ENCODE peak calls at places on chromosome 3, in six cellular contexts. One of them, this sample, is unnamed.

GRCh38 chr3:37770938-37771918 is 90.5 kb upstream of the CTDSPL start:
- DNase-seq in IMR-90: no peak
- DNase-seq in H9: no peak
- DNase-seq in trophoblast cell: no peak
- DNase-seq in H1: no peak
- DNase-seq in mesenchymal stem cell: no peak
- DNase-seq in this sample: no peak

GRCh38 chr3:11335056-11335608 is 62.9 kb downstream of the ATG7 start:
- DNase-seq in IMR-90: peak
- DNase-seq in H9: no peak
- DNase-seq in trophoblast cell: peak
- DNase-seq in H1: no peak
- DNase-seq in mesenchymal stem cell: peak
- DNase-seq in this sample: peak

GRCh38 chr3:72437666-72438065 is 410.6 kb downstream of the SHQ1 start:
- DNase-seq in IMR-90: no peak
- DNase-seq in H9: no peak
- DNase-seq in trophoblast cell: no peak
- DNase-seq in H1: no peak
- DNase-seq in mesenchymal stem cell: no peak
- DNase-seq in this sample: no peak

GRCh38 chr3:25648107-25648535 is 16.6 kb downstream of the TOP2B start:
- DNase-seq in IMR-90: peak
- DNase-seq in H9: peak
- DNase-seq in trophoblast cell: peak
- DNase-seq in H1: peak
- DNase-seq in mesenchymal stem cell: peak
- DNase-seq in this sample: peak

GRCh38 chr3:157408499-157409149 is 28.0 kb upstream of the PTX3 start:
- DNase-seq in IMR-90: no peak
- DNase-seq in H9: no peak
- DNase-seq in trophoblast cell: peak
- DNase-seq in H1: no peak
- DNase-seq in mesenchymal stem cell: no peak
- DNase-seq in this sample: no peak

GRCh38 chr3:100106531-100107155 is 7.7 kb downstream of the FILIP1L start:
- DNase-seq in IMR-90: peak
- DNase-seq in H9: no peak
- DNase-seq in trophoblast cell: peak
- DNase-seq in H1: no peak
- DNase-seq in mesenchymal stem cell: peak
- DNase-seq in this sample: no peak

GRCh38 chr3:29186982-29187718 is 93.7 kb upstream of the RBMS3 start:
- DNase-seq in IMR-90: peak
- DNase-seq in H9: no peak
- DNase-seq in trophoblast cell: peak
- DNase-seq in H1: no peak
- DNase-seq in mesenchymal stem cell: peak
- DNase-seq in this sample: no peak

GRCh38 chr3:100869787-100870186 is 123.4 kb downstream of the ABI3BP start:
- DNase-seq in IMR-90: peak
- DNase-seq in H9: no peak
- DNase-seq in trophoblast cell: no peak
- DNase-seq in H1: no peak
- DNase-seq in mesenchymal stem cell: no peak
- DNase-seq in this sample: no peak

GRCh38 chr3:79521221-79521848 is 246.5 kb downstream of the ROBO1 start:
- DNase-seq in IMR-90: peak
- DNase-seq in H9: no peak
- DNase-seq in trophoblast cell: peak
- DNase-seq in H1: no peak
- DNase-seq in mesenchymal stem cell: peak
- DNase-seq in this sample: peak

GRCh38 chr3:51934991-51935885 is 6.5 kb downstream of the RRP9 start:
- DNase-seq in IMR-90: no peak
- DNase-seq in H9: no peak
- DNase-seq in trophoblast cell: no peak
- DNase-seq in H1: no peak
- DNase-seq in mesenchymal stem cell: no peak
- DNase-seq in this sample: no peak

GRCh38 chr3:161291191-161291901 is 70.2 kb downstream of the NMD3 start:
- DNase-seq in IMR-90: no peak
- DNase-seq in H9: no peak
- DNase-seq in trophoblast cell: no peak
- DNase-seq in H1: no peak
- DNase-seq in mesenchymal stem cell: no peak
- DNase-seq in this sample: no peak

GRCh38 chr3:81692766-81693165 is 68.7 kb downstream of the GBE1 start:
- DNase-seq in IMR-90: no peak
- DNase-seq in H9: no peak
- DNase-seq in trophoblast cell: no peak
- DNase-seq in H1: no peak
- DNase-seq in mesenchymal stem cell: no peak
- DNase-seq in this sample: no peak

GRCh38 chr3:54122046-54122801 is at the start of gene CACNA2D3:
- DNase-seq in IMR-90: no peak
- DNase-seq in H9: peak
- DNase-seq in trophoblast cell: peak
- DNase-seq in H1: no peak
- DNase-seq in mesenchymal stem cell: no peak
- DNase-seq in this sample: no peak

GRCh38 chr3:164190566-164190965 is 887.7 kb downstream of the SI start:
- DNase-seq in IMR-90: no peak
- DNase-seq in H9: no peak
- DNase-seq in trophoblast cell: no peak
- DNase-seq in H1: no peak
- DNase-seq in mesenchymal stem cell: no peak
- DNase-seq in this sample: no peak

GRCh38 chr3:177916461-177916860 is 619.8 kb upstream of the KCNMB2 start:
- DNase-seq in IMR-90: no peak
- DNase-seq in H9: no peak
- DNase-seq in trophoblast cell: no peak
- DNase-seq in H1: no peak
- DNase-seq in mesenchymal stem cell: no peak
- DNase-seq in this sample: no peak

GRCh38 chr3:134874737-134875413 is 79.8 kb downstream of the EPHB1 start:
- DNase-seq in IMR-90: no peak
- DNase-seq in H9: no peak
- DNase-seq in trophoblast cell: no peak
- DNase-seq in H1: no peak
- DNase-seq in mesenchymal stem cell: no peak
- DNase-seq in this sample: no peak

GRCh38 chr3:197171481-197172067 is 126.8 kb downstream of the DLG1 start:
- DNase-seq in IMR-90: peak
- DNase-seq in H9: no peak
- DNase-seq in trophoblast cell: no peak
- DNase-seq in H1: no peak
- DNase-seq in mesenchymal stem cell: peak
- DNase-seq in this sample: no peak

GRCh38 chr3:76776927-76777326 is 263.0 kb upstream of the ROBO2 start:
- DNase-seq in IMR-90: no peak
- DNase-seq in H9: no peak
- DNase-seq in trophoblast cell: no peak
- DNase-seq in H1: no peak
- DNase-seq in mesenchymal stem cell: no peak
- DNase-seq in this sample: no peak

GRCh38 chr3:54758461-54758860 is 169.4 kb downstream of the LRTM1 start:
- DNase-seq in IMR-90: no peak
- DNase-seq in H9: no peak
- DNase-seq in trophoblast cell: no peak
- DNase-seq in H1: no peak
- DNase-seq in mesenchymal stem cell: no peak
- DNase-seq in this sample: no peak

GRCh38 chr3:151328298-151329036 is 882 bp downstream of the P2RY13 start:
- DNase-seq in IMR-90: no peak
- DNase-seq in H9: no peak
- DNase-seq in trophoblast cell: no peak
- DNase-seq in H1: no peak
- DNase-seq in mesenchymal stem cell: no peak
- DNase-seq in this sample: no peak

GRCh38 chr3:169660709-169661566 is 2.6 kb downstream of the MECOM start:
- DNase-seq in IMR-90: peak
- DNase-seq in H9: no peak
- DNase-seq in trophoblast cell: peak
- DNase-seq in H1: no peak
- DNase-seq in mesenchymal stem cell: peak
- DNase-seq in this sample: peak

GRCh38 chr3:129606522-129607390 is at the start of gene PLXND1:
- DNase-seq in IMR-90: peak
- DNase-seq in H9: peak
- DNase-seq in trophoblast cell: peak
- DNase-seq in H1: no peak
- DNase-seq in mesenchymal stem cell: peak
- DNase-seq in this sample: no peak

GRCh38 chr3:39191103-39191502 is 1.3 kb downstream of the XIRP1 start:
- DNase-seq in IMR-90: no peak
- DNase-seq in H9: peak
- DNase-seq in trophoblast cell: no peak
- DNase-seq in H1: no peak
- DNase-seq in mesenchymal stem cell: no peak
- DNase-seq in this sample: no peak

GRCh38 chr3:16881896-16882645 is 2.7 kb upstream of the PLCL2 start:
- DNase-seq in IMR-90: no peak
- DNase-seq in H9: no peak
- DNase-seq in trophoblast cell: no peak
- DNase-seq in H1: no peak
- DNase-seq in mesenchymal stem cell: no peak
- DNase-seq in this sample: no peak

GRCh38 chr3:64299206-64299605 is 73.9 kb upstream of the PRICKLE2 start:
- DNase-seq in IMR-90: peak
- DNase-seq in H9: no peak
- DNase-seq in trophoblast cell: no peak
- DNase-seq in H1: no peak
- DNase-seq in mesenchymal stem cell: peak
- DNase-seq in this sample: no peak

GRCh38 chr3:119221779-119222320 is 18.8 kb downstream of the B4GALT4 start:
- DNase-seq in IMR-90: peak
- DNase-seq in H9: no peak
- DNase-seq in trophoblast cell: peak
- DNase-seq in H1: no peak
- DNase-seq in mesenchymal stem cell: no peak
- DNase-seq in this sample: no peak
- H4K91ac ChIP-seq in IMR-90: no peak
- H4K91ac ChIP-seq in H9: no peak
- H4K91ac ChIP-seq in trophoblast cell: no peak
- H4K91ac ChIP-seq in H1: no peak
- H4K91ac ChIP-seq in mesenchymal stem cell: no peak
- H4K91ac ChIP-seq in this sample: no peak

GRCh38 chr3:189868061-189868460 is 236.9 kb downstream of the TP63 start:
- DNase-seq in IMR-90: no peak
- DNase-seq in H9: no peak
- DNase-seq in trophoblast cell: peak
- DNase-seq in H1: no peak
- DNase-seq in mesenchymal stem cell: no peak
- DNase-seq in this sample: no peak
- H4K91ac ChIP-seq in IMR-90: no peak
- H4K91ac ChIP-seq in H9: no peak
- H4K91ac ChIP-seq in trophoblast cell: no peak
- H4K91ac ChIP-seq in H1: no peak
- H4K91ac ChIP-seq in mesenchymal stem cell: no peak
- H4K91ac ChIP-seq in this sample: no peak

GRCh38 chr3:186605078-186605477 is 7.8 kb upstream of the AHSG start:
- DNase-seq in IMR-90: no peak
- DNase-seq in H9: no peak
- DNase-seq in trophoblast cell: no peak
- DNase-seq in H1: no peak
- DNase-seq in mesenchymal stem cell: no peak
- DNase-seq in this sample: no peak

GRCh38 chr3:186609247-186609868 is 3.5 kb upstream of the AHSG start:
- DNase-seq in IMR-90: no peak
- DNase-seq in H9: no peak
- DNase-seq in trophoblast cell: peak
- DNase-seq in H1: no peak
- DNase-seq in mesenchymal stem cell: no peak
- DNase-seq in this sample: no peak

GRCh38 chr3:186605561-186606545 is 7.0 kb upstream of the AHSG start:
- DNase-seq in IMR-90: no peak
- DNase-seq in H9: no peak
- DNase-seq in trophoblast cell: no peak
- DNase-seq in H1: no peak
- DNase-seq in mesenchymal stem cell: no peak
- DNase-seq in this sample: no peak

GRCh38 chr3:186612065-186612464 is 795 bp upstream of the AHSG start:
- DNase-seq in IMR-90: no peak
- DNase-seq in H9: no peak
- DNase-seq in trophoblast cell: no peak
- DNase-seq in H1: no peak
- DNase-seq in mesenchymal stem cell: no peak
- DNase-seq in this sample: no peak

DNA sequence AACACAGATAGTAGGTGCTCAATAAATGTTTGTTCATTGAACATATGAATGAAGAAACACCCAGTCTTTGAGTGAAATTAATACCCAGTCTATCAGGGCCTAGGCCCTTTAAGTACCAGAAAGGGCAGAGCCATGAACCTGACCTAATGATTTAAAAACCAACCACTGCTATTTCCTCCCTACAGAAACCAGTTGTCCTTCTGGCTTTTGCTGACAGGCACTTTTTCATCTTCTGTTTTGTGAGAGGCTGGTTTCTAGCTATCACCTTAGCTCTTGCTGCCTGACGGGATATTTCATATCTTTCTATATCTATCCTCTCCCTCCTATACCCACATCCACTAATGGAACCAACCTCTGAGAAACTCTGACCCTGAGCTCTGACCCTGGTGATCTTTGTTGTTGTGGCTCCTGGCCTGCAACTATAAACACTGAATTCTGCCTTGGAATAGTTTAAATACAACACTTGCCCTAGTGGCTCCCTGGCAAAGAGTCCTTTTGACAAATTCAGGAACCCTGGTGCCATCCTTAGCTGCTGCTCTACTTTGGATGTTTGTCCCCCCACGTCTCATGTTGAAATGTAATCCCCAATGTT is 4.1 kb upstream of the AHSG start:
- DNase-seq in IMR-90: no peak
- DNase-seq in H9: no peak
- DNase-seq in trophoblast cell: no peak
- DNase-seq in H1: no peak
- DNase-seq in mesenchymal stem cell: no peak
- DNase-seq in this sample: no peak
- H4K91ac ChIP-seq in IMR-90: no peak
- H4K91ac ChIP-seq in H9: no peak
- H4K91ac ChIP-seq in trophoblast cell: no peak
- H4K91ac ChIP-seq in H1: no peak
- H4K91ac ChIP-seq in mesenchymal stem cell: no peak
- H4K91ac ChIP-seq in this sample: no peak

GRCh38 chr3:110165344-110165743 is 828.0 kb upstream of the DPPA4 start:
- DNase-seq in IMR-90: peak
- DNase-seq in H9: no peak
- DNase-seq in trophoblast cell: no peak
- DNase-seq in H1: no peak
- DNase-seq in mesenchymal stem cell: peak
- DNase-seq in this sample: no peak

GRCh38 chr3:110166791-110167190 is 829.4 kb upstream of the DPPA4 start:
- DNase-seq in IMR-90: no peak
- DNase-seq in H9: no peak
- DNase-seq in trophoblast cell: no peak
- DNase-seq in H1: no peak
- DNase-seq in mesenchymal stem cell: no peak
- DNase-seq in this sample: no peak

GRCh38 chr3:110165753-110166152 is 828.4 kb upstream of the DPPA4 start:
- DNase-seq in IMR-90: no peak
- DNase-seq in H9: peak
- DNase-seq in trophoblast cell: no peak
- DNase-seq in H1: peak
- DNase-seq in mesenchymal stem cell: peak
- DNase-seq in this sample: no peak

GRCh38 chr3:110164632-110165240 is 827.4 kb upstream of the DPPA4 start:
- DNase-seq in IMR-90: peak
- DNase-seq in H9: no peak
- DNase-seq in trophoblast cell: no peak
- DNase-seq in H1: no peak
- DNase-seq in mesenchymal stem cell: peak
- DNase-seq in this sample: no peak
- H4K91ac ChIP-seq in IMR-90: no peak
- H4K91ac ChIP-seq in H9: no peak
- H4K91ac ChIP-seq in trophoblast cell: no peak
- H4K91ac ChIP-seq in H1: no peak
- H4K91ac ChIP-seq in mesenchymal stem cell: no peak
- H4K91ac ChIP-seq in this sample: no peak